ENCODE peak calls at places on chromosomes 4 and X, in eight cellular contexts. W is kidney; C is skeletal muscle cell; P is hypothalamus; S is activated CD4-positive, alpha-beta T cell treated with anti-CD3 and anti-CD28 coated beads for 4 hours; D is neural crest cell; J is cardiac muscle cell; H is NCI-H1417. Q is an unnamed sample.

GRCh38 chr4:28443786-28444412 is 1583.3 kb downstream of the STIM2 start:
- DNase-seq in C (no peak), P (no peak), S (no peak), H (peak; percentile 5), W (no peak), D (no peak), J (no peak), Q (no peak)

GRCh38 chrX:11543249-11543648 is 122.5 kb downstream of the ARHGAP6 start:
- DNase-seq in H (no peak), S (no peak), J (no peak), W (no peak), D (no peak), C (no peak), P (no peak), Q (no peak)

GRCh38 chrX:153063315-153063714 is 7.0 kb downstream of the PNMA3 start:
- DNase-seq in J (peak; percentile 36), C (no peak), S (no peak), W (no peak), D (no peak), H (no peak), P (no peak), Q (no peak)

GRCh38 chr4:91631335-91631734 is 672.4 kb upstream of the GRID2 start:
- DNase-seq in C (no peak), S (no peak), D (no peak), H (no peak), P (no peak), W (no peak), J (no peak), Q (no peak)

GRCh38 chr4:56215138-56215793 is 172.0 kb downstream of the AASDH start:
- DNase-seq in P (no peak), S (no peak), W (no peak), H (peak; percentile 65), D (no peak), J (no peak), C (no peak), Q (no peak)

GRCh38 chr4:8120518-8120917 is 38.1 kb downstream of the ABLIM2 start:
- DNase-seq in S (no peak), J (no peak), W (no peak), C (no peak), P (no peak), D (no peak), H (no peak), Q (no peak)

GRCh38 chr4:168917150-168917779 is 92.8 kb downstream of the CBR4 start:
- DNase-seq in D (no peak), W (no peak), H (peak; percentile 75), P (no peak), S (no peak), C (no peak), J (peak; percentile 72), Q (peak; percentile 24)

GRCh38 chrX:47960400-47960799 is 43.4 kb downstream of the ZNF182 start:
- DNase-seq in H (no peak), S (no peak), D (no peak), P (no peak), C (no peak), J (no peak), W (no peak), Q (no peak)

GRCh38 chrX:154486052-154486395 is 391 bp downstream of the UBL4A start:
- DNase-seq in J (no peak), D (no peak), W (peak; percentile 82), C (no peak), H (peak; percentile 54), P (no peak), S (no peak), Q (no peak)

GRCh38 chrX:139851730-139852129 is 81.1 kb downstream of the ATP11C start:
- DNase-seq in W (no peak), H (no peak), C (no peak), S (no peak), P (no peak), J (no peak), D (no peak), Q (no peak)

GRCh38 chrX:132584936-132585335 is 96.1 kb upstream of the MBNL3 start:
- DNase-seq in P (no peak), C (no peak), H (no peak), J (no peak), W (no peak), D (no peak), S (no peak), Q (no peak)

GRCh38 chrX:56811599-56811998 is 82.6 kb downstream of the NBDY start:
- DNase-seq in H (no peak), J (no peak), P (no peak), D (no peak), W (no peak), S (no peak), C (no peak), Q (no peak)

GRCh38 chrX:131067216-131067615 is 9.1 kb downstream of the ARHGAP36 start:
- DNase-seq in W (no peak), C (no peak), S (no peak), P (no peak), H (no peak), D (no peak), J (no peak), Q (no peak)

GRCh38 chrX:43560247-43560946 is 95.7 kb upstream of the MAOA start:
- DNase-seq in P (no peak), S (no peak), W (no peak), D (no peak), C (no peak), H (peak; percentile 33), J (no peak), Q (no peak)

GRCh38 chrX:45164021-45164621 is 36.6 kb downstream of the DIPK2B start:
- DNase-seq in H (no peak), D (no peak), C (no peak), J (peak; percentile 50), S (no peak), W (no peak), P (no peak), Q (no peak)

GRCh38 chr4:61588621-61589020 is 388.5 kb downstream of the ADGRL3 start:
- DNase-seq in S (no peak), W (no peak), D (no peak), C (no peak), P (no peak), H (no peak), J (no peak), Q (no peak)